ENCODE peak calls at places on chromosomes 4 and X, in six cellular contexts. A is neural progenitor cell, S is AG09309, X is transverse colon, J is GM12865, L is nephron progenitor cell. B is an unnamed sample.

GRCh38 chr4:25563071-25563564 is 92.5 kb upstream of the SLC34A2 start:
- DNase-seq in A (peak), L (no peak), X (no peak), S (no peak), J (no peak), B (peak)

GRCh38 chr4:22427676-22428075 is 88.2 kb downstream of the ADGRA3 start:
- DNase-seq in X (no peak), L (no peak), A (no peak), J (no peak), S (no peak), B (no peak)

GRCh38 chrX:131841496-131842410 is 181.3 kb upstream of the STK26 start:
- DNase-seq in J (peak), X (peak), A (peak), L (peak), S (no peak), B (peak)

GRCh38 chr4:170030121-170030520 is 3.9 kb upstream of the MFAP3L start:
- DNase-seq in S (no peak), J (no peak), L (no peak), A (no peak), X (no peak), B (no peak)

GRCh38 chrX:39226307-39226706 is 425.0 kb downstream of the MID1IP1 start:
- DNase-seq in A (no peak), S (no peak), X (peak), L (no peak), J (no peak), B (no peak)

GRCh38 chr4:8838296-8838695 is 33.3 kb downstream of the HMX1 start:
- DNase-seq in L (no peak), X (no peak), A (no peak), S (no peak), J (no peak), B (no peak)

GRCh38 chrX:121733514-121733913 is 686.1 kb downstream of the GLUD2 start:
- DNase-seq in L (no peak), J (no peak), A (no peak), X (no peak), S (peak), B (no peak)

GRCh38 chrX:39613997-39614679 is 483.6 kb downstream of the BCOR start:
- DNase-seq in X (peak), A (peak), J (peak), S (no peak), L (no peak), B (no peak)

GRCh38 chrX:68938244-68939004 is 109.6 kb downstream of the EFNB1 start:
- DNase-seq in A (no peak), S (no peak), X (peak), L (no peak), J (peak), B (no peak)

GRCh38 chrX:42976729-42977366 is 198.9 kb upstream of the PPP1R2C start:
- DNase-seq in J (no peak), A (no peak), S (no peak), L (no peak), X (no peak), B (no peak)

GRCh38 chrX:3582421-3582820 is 131.0 kb downstream of the PRKX start:
- DNase-seq in A (no peak), S (no peak), X (no peak), J (no peak), L (no peak), B (no peak)

GRCh38 chr4:22873899-22874298 is 181.2 kb downstream of the GBA3 start:
- DNase-seq in A (no peak), J (no peak), S (no peak), X (no peak), L (no peak), B (no peak)

GRCh38 chr4:188107931-188108843 is 1.2 kb downstream of the TRIML2 start:
- DNase-seq in S (no peak), L (no peak), J (no peak), A (peak), X (no peak), B (no peak)

GRCh38 chr4:55397024-55397520 is 1.3 kb downstream of the TMEM165 start:
- DNase-seq in S (no peak), X (no peak), J (peak), L (peak), A (no peak), B (no peak)

GRCh38 chrX:126929071-126929470 is 109.5 kb downstream of the PRR32 start:
- DNase-seq in L (no peak), A (no peak), X (no peak), S (no peak), J (no peak), B (no peak)

GRCh38 chr4:54586343-54586953 is 71.3 kb upstream of the KIT start:
- DNase-seq in L (no peak), X (peak), A (no peak), J (no peak), S (peak), B (peak)

GRCh38 chr4:108224628-108225053 is 55.9 kb upstream of the LEF1 start:
- DNase-seq in S (no peak), L (no peak), A (no peak), X (no peak), J (no peak), B (no peak)

GRCh38 chr4:10017037-10017893 is 4.0 kb downstream of the SLC2A9 start:
- DNase-seq in L (no peak), X (no peak), A (no peak), J (no peak), S (no peak), B (no peak)

GRCh38 chr4:150769235-150769634 is 187.3 kb downstream of the MAB21L2 start:
- DNase-seq in X (peak), J (peak), L (no peak), A (no peak), S (peak), B (no peak)

GRCh38 chrX:107503996-107504395 is 54.5 kb downstream of the FRMPD3 start:
- DNase-seq in X (no peak), L (no peak), J (no peak), A (no peak), S (no peak), B (no peak)

GRCh38 chrX:45513042-45513441 is 312.4 kb upstream of the DIPK2B start:
- DNase-seq in S (no peak), L (no peak), X (no peak), J (no peak), A (peak), B (no peak)

GRCh38 chrX:150845091-150845490 is 53.4 kb downstream of the CD99L2 start:
- DNase-seq in J (no peak), A (no peak), L (no peak), X (no peak), S (no peak), B (no peak)

GRCh38 chrX:119755981-119756533 is 2.3 kb upstream of the SOWAHD start:
- DNase-seq in X (peak), A (no peak), S (no peak), L (no peak), J (peak), B (no peak)

GRCh38 chrX:19904778-19905367 is 17.5 kb upstream of the SH3KBP1 start:
- DNase-seq in J (peak), S (no peak), A (peak), L (peak), X (no peak), B (peak)

GRCh38 chr4:35252866-35253265 is 991.4 kb downstream of the ARAP2 start:
- DNase-seq in S (no peak), L (no peak), X (no peak), A (no peak), J (no peak), B (no peak)

GRCh38 chr4:21001490-21001889 is 301.2 kb downstream of the PACRGL start:
- DNase-seq in X (no peak), L (no peak), S (no peak), J (no peak), A (no peak), B (no peak)

DNA sequence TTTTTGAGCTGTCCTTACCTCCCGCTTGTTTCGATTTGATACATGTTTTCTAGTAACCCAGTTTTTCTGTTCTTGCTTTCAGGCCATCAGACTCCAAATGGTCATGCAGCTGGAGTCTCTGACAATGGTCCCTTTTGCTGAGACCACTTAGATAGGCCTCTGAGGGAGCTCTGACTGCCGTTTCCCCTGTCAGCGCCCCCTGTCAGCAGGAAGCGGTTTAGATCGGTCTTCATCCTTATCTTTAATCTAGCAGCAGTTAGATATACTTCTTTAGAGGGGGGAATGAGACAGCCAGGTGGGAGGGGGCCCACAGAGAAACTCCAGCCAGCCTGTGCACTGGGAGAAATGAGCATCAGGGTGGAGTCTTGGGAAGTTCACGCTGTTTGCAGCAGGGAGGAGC is 457.9 kb downstream of the GPAT3 start:
- DNase-seq in S (no peak), L (peak), X (no peak), A (peak), J (peak), B (no peak)
- TF ChIP-seq CTCF in S (peak), L (peak), X (no peak), A (peak), J (peak), B (no peak)

GRCh38 chr4:109803924-109804571 is 2.2 kb upstream of the CFI start:
- DNase-seq in X (peak), J (peak), L (no peak), A (peak), S (peak), B (peak)
- TF ChIP-seq CTCF in X (peak), J (peak), L (peak), A (peak), S (peak), B (peak)

GRCh38 chrX:47200385-47201150 is 6.9 kb downstream of the UBA1 start:
- DNase-seq in X (peak), A (no peak), S (peak), J (no peak), L (no peak), B (peak)
- TF ChIP-seq CTCF in X (peak), A (no peak), S (peak), J (no peak), L (no peak), B (peak)

GRCh38 chrX:50204364-50204899 is at the start of gene CCNB3:
- DNase-seq in L (peak), S (peak), J (peak), X (peak), A (peak), B (peak)
- TF ChIP-seq CTCF in L (peak), S (peak), J (peak), X (peak), A (peak), B (peak)

GRCh38 chr4:176563591-176563990 is 229.1 kb downstream of the VEGFC start:
- DNase-seq in L (no peak), J (no peak), A (no peak), S (no peak), X (no peak), B (peak)
- TF ChIP-seq CTCF in L (no peak), J (no peak), A (no peak), S (peak), X (no peak), B (peak)

DNA sequence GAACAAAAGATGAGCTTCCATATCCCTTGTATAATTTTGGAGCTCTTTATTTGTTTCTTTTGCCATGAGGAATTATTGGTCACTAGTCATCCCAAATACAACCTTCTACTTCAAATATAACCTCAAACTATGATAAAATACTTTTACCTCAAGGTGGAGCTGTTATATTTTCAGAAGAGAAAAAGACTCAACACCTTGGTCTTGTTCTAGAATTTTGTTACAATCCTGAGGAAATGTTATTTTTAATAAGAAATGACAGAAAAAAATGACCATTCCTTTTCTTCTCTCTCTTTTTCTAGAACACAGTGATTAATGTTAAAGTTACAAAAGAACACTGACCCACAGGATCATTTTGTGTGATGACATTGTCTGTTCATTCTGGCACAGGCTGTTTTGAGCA is 159.5 kb upstream of the CTSO start:
- DNase-seq in S (no peak), X (no peak), L (no peak), J (no peak), A (no peak), B (no peak)
- TF ChIP-seq CTCF in S (peak), X (no peak), L (no peak), J (peak), A (peak), B (peak)

DNA sequence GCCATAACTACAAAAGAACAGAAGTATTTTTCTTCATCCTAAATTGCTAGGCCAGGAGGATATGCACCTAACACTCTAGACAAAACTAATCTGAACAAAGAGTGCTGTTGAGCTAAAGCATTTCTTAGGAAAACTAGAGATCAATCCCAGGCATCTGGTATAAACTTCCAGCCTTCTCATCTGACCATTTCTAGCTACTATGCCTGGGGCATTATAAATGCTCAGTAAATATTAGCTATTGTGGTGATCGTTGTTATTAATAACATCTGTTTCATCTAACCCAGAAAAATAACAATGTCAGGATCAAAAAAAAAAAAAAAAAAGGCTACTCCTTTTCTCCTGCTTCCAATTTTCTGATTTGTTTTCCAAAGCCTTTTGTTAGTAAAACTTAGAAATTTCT is 7.7 kb upstream of the SLC10A6 start:
- DNase-seq in J (no peak), X (no peak), L (no peak), S (no peak), A (no peak), B (no peak)
- TF ChIP-seq CTCF in J (no peak), X (no peak), L (no peak), S (no peak), A (no peak), B (no peak)

GRCh38 chr4:153198739-153199138 is 5.5 kb upstream of the TRIM2 start:
- DNase-seq in L (no peak), X (no peak), S (no peak), A (no peak), J (no peak), B (no peak)
- TF ChIP-seq CTCF in L (no peak), X (no peak), S (no peak), A (no peak), J (no peak), B (no peak)

B was measured in LNCaP clone FGC.